ENCODE peak calls at places on chromosomes 2 and 18, in six cellular contexts. P is upper lobe of left lung, B is endothelial cell of umbilical vein, V is body of pancreas, X is suprapubic skin, K is lower leg skin. O is an unnamed sample.
A peak's percentile ranks its signal among the peaks of the same experiment; 100 is the strongest.

GRCh38 chr2:42859006-42859552 is 66.7 kb upstream of the HAAO start:
- DNase-seq in X (peak; percentile 64), B (peak; percentile 90), P (no peak), K (peak; percentile 65), V (peak; percentile 75), O (no peak)

GRCh38 chr2:78928502-78928901 is 97.0 kb upstream of the REG3G start:
- DNase-seq in V (no peak), P (no peak), K (no peak), B (no peak), X (no peak), O (no peak)

GRCh38 chr2:71901466-71901865 is 246.2 kb downstream of the CYP26B1 start:
- DNase-seq in X (no peak), B (no peak), K (no peak), V (no peak), P (no peak), O (no peak)

GRCh38 chr2:54767921-54768320 is 44.5 kb downstream of the EML6 start:
- DNase-seq in K (no peak), X (no peak), B (peak; percentile 90), P (no peak), V (no peak), O (no peak)

GRCh38 chr2:128155970-128156369 is 65.0 kb downstream of the UGGT1 start:
- DNase-seq in B (no peak), K (no peak), P (no peak), X (no peak), V (no peak), O (no peak)

GRCh38 chr2:10303634-10304378 is 1.1 kb downstream of the HPCAL1 start:
- DNase-seq in P (peak; percentile 70), V (peak; percentile 57), K (no peak), X (no peak), B (peak; percentile 63), O (no peak)

GRCh38 chr2:104140361-104140760 is 713.6 kb upstream of the POU3F3 start:
- DNase-seq in V (no peak), B (no peak), X (no peak), K (no peak), P (no peak), O (no peak)

GRCh38 chr18:21203096-21203495 is 38.9 kb upstream of the GREB1L start:
- DNase-seq in B (no peak), K (no peak), P (no peak), V (no peak), X (no peak), O (no peak)

GRCh38 chr2:29213871-29214341 is 98.7 kb downstream of the CLIP4 start:
- DNase-seq in B (no peak), X (no peak), P (peak; percentile 10), K (no peak), V (no peak), O (no peak)

GRCh38 chr2:129004485-129004884 is 685.8 kb upstream of the HS6ST1 start:
- DNase-seq in B (no peak), V (no peak), K (no peak), X (no peak), P (no peak), O (no peak)

GRCh38 chr2:132669854-132670103 is 226 bp downstream of the LYPD1 start:
- DNase-seq in X (no peak), B (no peak), K (no peak), P (no peak), V (peak; percentile 22), O (no peak)

GRCh38 chr18:12968115-12968514 is 20.3 kb downstream of the SEH1L start:
- DNase-seq in P (no peak), V (no peak), B (peak; percentile 10), K (no peak), X (no peak), O (no peak)

GRCh38 chr2:118086024-118086633 is 2.1 kb upstream of the INSIG2 start:
- DNase-seq in K (no peak), V (no peak), P (no peak), B (no peak), X (no peak), O (no peak)
- TF ChIP-seq POLR2A in K (no peak), V (no peak), P (no peak), B (no peak), X (no peak), O (no peak)

GRCh38 chr2:226836548-226836885 is 663 bp downstream of the RHBDD1 start:
- DNase-seq in K (no peak), P (no peak), V (no peak), B (no peak), X (no peak), O (no peak)

GRCh38 chr2:226835420-226835795 is 446 bp upstream of the RHBDD1 start:
- DNase-seq in P (no peak), K (no peak), B (no peak), X (peak; percentile 75), V (peak; percentile 37), O (no peak)

GRCh38 chr2:226837334-226837733 is 1.5 kb downstream of the RHBDD1 start:
- DNase-seq in V (no peak), K (no peak), P (no peak), X (no peak), B (no peak), O (no peak)

GRCh38 chr2:226837787-226838603 is 2.1 kb downstream of the RHBDD1 start:
- DNase-seq in K (no peak), P (no peak), X (no peak), V (no peak), B (no peak), O (no peak)

DNA sequence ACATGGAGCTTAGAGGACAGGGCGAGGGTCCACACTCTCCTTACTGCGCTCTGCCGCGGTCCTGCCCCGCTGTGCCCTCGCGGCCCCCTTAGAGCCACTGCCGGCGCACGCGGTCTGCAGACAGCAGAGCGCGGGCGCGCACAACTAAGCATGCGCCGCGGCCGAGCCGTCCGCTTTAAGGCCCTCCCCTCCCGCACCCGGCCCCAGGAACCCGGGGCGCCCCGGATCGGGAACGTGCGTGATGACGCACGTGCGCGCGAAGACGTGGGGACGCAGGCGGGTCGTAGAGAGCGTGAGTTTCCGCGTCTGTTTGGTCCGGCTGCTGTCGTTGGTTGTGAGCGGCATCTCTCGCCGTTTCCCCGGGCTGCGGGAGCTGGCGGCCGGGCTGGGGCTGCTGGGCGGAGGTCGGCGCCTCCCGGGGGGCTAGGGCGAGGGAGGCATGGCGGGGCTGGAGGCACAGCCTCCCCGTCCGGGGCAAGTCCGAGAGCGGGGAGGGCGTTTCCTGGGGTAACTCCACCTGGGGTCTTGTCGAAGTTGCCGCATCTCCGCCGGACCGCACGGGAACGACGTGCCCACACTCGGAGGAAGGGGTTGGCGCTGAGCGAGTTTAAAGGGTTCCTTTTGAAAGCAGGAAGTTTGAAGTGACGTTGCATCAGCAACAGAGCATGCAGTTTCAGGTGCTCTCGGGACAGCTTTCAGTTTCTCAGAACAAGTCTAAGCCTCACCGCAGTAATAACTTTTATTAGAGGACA is at the start of gene RHBDD1:
- DNase-seq in X (peak; percentile 96), V (peak; percentile 92), K (peak; percentile 90), P (peak; percentile 93), B (peak; percentile 93), O (peak; percentile 86)
- TF ChIP-seq POLR2A in X (no peak), V (peak; percentile 97), K (no peak), P (no peak), B (peak; percentile 67), O (no peak)

GRCh38 chr2:239266779-239267410 is 133.9 kb downstream of the HDAC4 start:
- DNase-seq in X (peak; percentile 62), P (no peak), K (no peak), V (no peak), B (no peak), O (peak; percentile 14)
- TF ChIP-seq POLR2A in X (no peak), P (no peak), K (no peak), V (no peak), B (no peak), O (no peak)

DNA sequence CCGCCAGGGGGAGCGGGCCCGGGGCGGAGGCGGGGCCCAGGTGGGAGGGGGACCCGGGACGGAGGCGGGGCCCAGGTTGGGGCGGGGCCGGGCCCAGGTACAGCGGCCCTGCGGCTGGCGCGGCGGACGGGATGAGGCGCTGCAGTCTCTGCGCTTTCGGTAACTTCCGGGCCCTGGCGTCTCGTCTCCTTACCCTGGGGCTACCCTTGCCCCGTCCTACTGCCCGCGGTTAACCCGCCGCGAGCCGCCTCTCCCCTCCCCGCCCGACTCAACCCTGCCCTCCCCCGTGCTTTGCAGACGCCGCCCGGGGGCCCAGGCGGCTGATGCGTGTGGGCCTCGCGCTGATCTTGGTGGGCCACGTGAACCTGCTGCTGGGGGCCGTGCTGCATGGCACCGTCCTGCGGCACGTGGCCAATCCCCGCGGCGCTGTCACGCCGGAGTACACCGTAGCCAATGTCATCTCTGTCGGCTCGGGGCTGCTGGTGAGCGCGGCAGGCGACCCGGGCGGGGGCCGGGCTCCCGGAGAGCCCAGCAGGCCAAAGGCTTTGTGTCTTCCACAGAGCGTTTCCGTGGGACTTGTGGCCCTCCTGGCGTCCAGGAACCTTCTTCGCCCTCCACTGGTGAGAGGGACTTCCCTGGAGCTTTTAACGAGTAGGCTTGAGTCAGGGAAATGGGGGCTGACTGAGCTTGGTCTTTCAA is at the start of gene KRTCAP3:
- DNase-seq in K (peak; percentile 31), B (no peak), P (peak; percentile 75), V (peak; percentile 89), X (peak; percentile 64), O (peak; percentile 29)
- TF ChIP-seq POLR2A in K (no peak), B (no peak), P (no peak), V (peak; percentile 64), X (no peak), O (no peak)

GRCh38 chr2:190180313-190181065 is 118.0 kb upstream of the MSTN start:
- DNase-seq in K (no peak), V (peak; percentile 85), B (peak; percentile 49), X (peak; percentile 79), P (peak; percentile 66), O (peak; percentile 32)
- TF ChIP-seq POLR2A in K (no peak), V (peak; percentile 58), B (no peak), X (no peak), P (no peak), O (no peak)

DNA sequence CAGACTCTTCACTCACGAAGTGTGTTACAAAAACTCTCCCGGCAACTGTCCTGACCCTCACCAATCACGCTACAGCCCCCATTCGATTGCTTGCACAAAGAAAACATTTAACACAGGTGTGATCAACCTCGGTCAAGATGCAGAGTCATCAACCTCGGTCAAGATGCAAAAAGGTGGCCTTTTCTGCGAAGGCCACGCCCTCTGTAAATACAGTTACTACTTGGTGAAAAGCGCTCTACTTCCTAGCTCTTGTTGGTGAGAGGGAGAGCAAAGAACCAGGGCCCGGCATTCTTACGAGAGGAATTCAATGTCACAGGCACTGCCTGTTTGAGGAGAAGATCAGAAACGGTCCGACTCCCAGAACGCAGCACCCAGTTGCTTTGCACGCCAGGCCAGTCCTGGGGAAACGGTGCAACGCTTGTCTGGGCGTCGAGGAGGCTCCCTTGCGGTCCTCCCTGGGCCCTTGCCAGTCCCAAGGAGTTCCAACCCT is 2.0 kb downstream of the PIEZO2 start:
- DNase-seq in X (no peak), K (no peak), B (no peak), P (no peak), V (no peak), O (no peak)
- TF ChIP-seq POLR2A in X (no peak), K (no peak), B (no peak), P (no peak), V (no peak), O (no peak)